ENCODE peak calls at places on chromosomes 2 and 18, in nine cellular contexts. One of them, this sample, is unnamed.
A peak's percentile ranks its signal among the peaks of the same experiment; 100 is the strongest.

GRCh38 chr18:48817021-48817461 is 133.7 kb downstream of the SMAD7 start:
- DNase-seq in cardiac fibroblast: no peak
- DNase-seq in AG10803: no peak
- DNase-seq in upper lobe of right lung: peak; percentile 28
- DNase-seq in foreskin fibroblast: no peak
- DNase-seq in prostate gland: no peak
- DNase-seq in astrocyte of the cerebellum: no peak
- DNase-seq in tibial nerve: no peak
- DNase-seq in cardiac muscle cell: no peak
- DNase-seq in this sample: no peak

GRCh38 chr2:161273038-161273760 is 35.0 kb upstream of the PSMD14 start:
- DNase-seq in cardiac muscle cell: peak; percentile 75
- DNase-seq in AG10803: peak; percentile 63
- DNase-seq in foreskin fibroblast: peak; percentile 80
- DNase-seq in prostate gland: peak; percentile 17
- DNase-seq in tibial nerve: peak; percentile 85
- DNase-seq in astrocyte of the cerebellum: peak; percentile 59
- DNase-seq in cardiac fibroblast: peak; percentile 79
- DNase-seq in upper lobe of right lung: no peak
- DNase-seq in this sample: peak; percentile 76

GRCh38 chr2:234950435-234950729 is 1.4 kb upstream of the SH3BP4 start:
- DNase-seq in tibial nerve: no peak
- DNase-seq in AG10803: no peak
- DNase-seq in cardiac fibroblast: no peak
- DNase-seq in foreskin fibroblast: no peak
- DNase-seq in prostate gland: no peak
- DNase-seq in upper lobe of right lung: no peak
- DNase-seq in astrocyte of the cerebellum: no peak
- DNase-seq in cardiac muscle cell: no peak
- DNase-seq in this sample: no peak

GRCh38 chr2:172223601-172224054 is 120.9 kb upstream of the DLX2 start:
- DNase-seq in cardiac fibroblast: no peak
- DNase-seq in AG10803: no peak
- DNase-seq in cardiac muscle cell: no peak
- DNase-seq in prostate gland: no peak
- DNase-seq in tibial nerve: no peak
- DNase-seq in astrocyte of the cerebellum: no peak
- DNase-seq in foreskin fibroblast: no peak
- DNase-seq in upper lobe of right lung: no peak
- DNase-seq in this sample: no peak

GRCh38 chr2:208101716-208102631 is 22.4 kb downstream of the CRYGD start:
- DNase-seq in AG10803: peak; percentile 31
- DNase-seq in tibial nerve: no peak
- DNase-seq in cardiac muscle cell: no peak
- DNase-seq in prostate gland: no peak
- DNase-seq in cardiac fibroblast: peak; percentile 48
- DNase-seq in foreskin fibroblast: peak; percentile 42
- DNase-seq in upper lobe of right lung: no peak
- DNase-seq in astrocyte of the cerebellum: peak; percentile 16
- DNase-seq in this sample: peak; percentile 48

GRCh38 chr2:70258532-70258875 is 567 bp downstream of the PCYOX1 start:
- DNase-seq in cardiac muscle cell: peak; percentile 56
- DNase-seq in cardiac fibroblast: peak; percentile 72
- DNase-seq in prostate gland: peak; percentile 38
- DNase-seq in astrocyte of the cerebellum: no peak
- DNase-seq in foreskin fibroblast: peak; percentile 69
- DNase-seq in tibial nerve: peak; percentile 61
- DNase-seq in AG10803: peak; percentile 35
- DNase-seq in upper lobe of right lung: peak; percentile 83
- DNase-seq in this sample: no peak

GRCh38 chr2:14234911-14235310 is 397.6 kb upstream of the LRATD1 start:
- DNase-seq in prostate gland: no peak
- DNase-seq in cardiac fibroblast: no peak
- DNase-seq in AG10803: peak; percentile 8
- DNase-seq in tibial nerve: no peak
- DNase-seq in foreskin fibroblast: no peak
- DNase-seq in cardiac muscle cell: no peak
- DNase-seq in astrocyte of the cerebellum: no peak
- DNase-seq in upper lobe of right lung: no peak
- DNase-seq in this sample: no peak

GRCh38 chr2:120536141-120536540 is 190.2 kb downstream of the INHBB start:
- DNase-seq in cardiac muscle cell: no peak
- DNase-seq in foreskin fibroblast: no peak
- DNase-seq in upper lobe of right lung: no peak
- DNase-seq in AG10803: no peak
- DNase-seq in tibial nerve: no peak
- DNase-seq in cardiac fibroblast: no peak
- DNase-seq in astrocyte of the cerebellum: no peak
- DNase-seq in prostate gland: no peak
- DNase-seq in this sample: no peak

DNA sequence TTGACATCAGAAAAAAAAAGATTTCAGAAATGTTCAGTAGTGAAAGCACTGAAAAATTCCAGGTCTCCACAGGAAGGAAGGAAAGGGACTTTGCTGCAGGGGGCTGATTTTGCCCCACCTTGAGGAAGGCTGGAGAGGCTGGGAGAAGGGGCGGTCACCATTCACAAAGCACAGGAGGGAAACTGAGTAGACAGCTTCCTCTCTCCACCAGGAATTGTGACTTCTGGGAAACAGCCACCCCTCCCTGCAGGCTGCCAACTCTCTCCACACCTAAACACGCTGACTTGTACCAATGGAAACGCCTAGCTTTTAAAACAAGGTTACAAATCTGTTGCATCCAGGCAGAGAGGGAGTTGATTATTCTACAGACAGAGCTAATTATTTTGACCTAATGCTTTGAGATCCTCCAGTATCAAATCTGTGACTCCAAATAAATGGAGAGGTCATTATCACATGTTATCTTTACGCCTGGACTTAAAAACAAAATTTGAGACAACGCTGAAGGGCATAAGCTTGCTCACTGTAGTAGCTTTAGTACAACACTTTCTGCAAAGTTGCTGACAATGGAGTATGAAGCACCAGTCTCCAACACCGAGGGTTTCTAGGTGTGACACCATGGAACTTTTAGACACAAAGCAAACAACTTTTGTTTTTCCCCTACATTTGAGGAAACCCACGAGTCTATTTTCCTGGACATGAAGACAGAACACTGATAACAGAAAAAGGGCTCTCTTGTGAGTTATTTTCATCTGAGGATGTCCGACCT is 42.7 kb downstream of the EPHA4 start:
- DNase-seq in prostate gland: no peak
- DNase-seq in AG10803: no peak
- DNase-seq in astrocyte of the cerebellum: no peak
- DNase-seq in cardiac muscle cell: no peak
- DNase-seq in upper lobe of right lung: no peak
- DNase-seq in foreskin fibroblast: no peak
- DNase-seq in tibial nerve: no peak
- DNase-seq in cardiac fibroblast: no peak
- DNase-seq in this sample: peak; percentile 8
- H3K4me3 ChIP-seq in prostate gland: no peak overlapping the region
- H3K4me3 ChIP-seq in AG10803: no peak overlapping the region
- H3K4me3 ChIP-seq in astrocyte of the cerebellum: no peak overlapping the region
- H3K4me3 ChIP-seq in cardiac muscle cell: no peak overlapping the region
- H3K4me3 ChIP-seq in upper lobe of right lung: no peak overlapping the region
- H3K4me3 ChIP-seq in foreskin fibroblast: no peak overlapping the region
- H3K4me3 ChIP-seq in tibial nerve: no peak overlapping the region
- H3K4me3 ChIP-seq in cardiac fibroblast: no peak overlapping the region
- H3K4me3 ChIP-seq in this sample: no peak overlapping the region

GRCh38 chr2:61854435-61855177 is 746 bp upstream of the FAM161A start:
- DNase-seq in foreskin fibroblast: peak; percentile 97
- DNase-seq in cardiac fibroblast: peak; percentile 98
- DNase-seq in astrocyte of the cerebellum: peak; percentile 95
- DNase-seq in upper lobe of right lung: peak; percentile 88
- DNase-seq in tibial nerve: peak; percentile 88
- DNase-seq in AG10803: peak; percentile 95
- DNase-seq in cardiac muscle cell: peak; percentile 97
- DNase-seq in prostate gland: peak; percentile 96
- DNase-seq in this sample: peak; percentile 96
- TF ChIP-seq CTCF in foreskin fibroblast: no peak
- TF ChIP-seq CTCF in cardiac fibroblast: no peak
- TF ChIP-seq CTCF in astrocyte of the cerebellum: no peak
- TF ChIP-seq CTCF in upper lobe of right lung: no peak
- TF ChIP-seq CTCF in tibial nerve: no peak
- TF ChIP-seq CTCF in AG10803: no peak
- TF ChIP-seq CTCF in cardiac muscle cell: no peak
- TF ChIP-seq CTCF in prostate gland: peak; percentile 24
- TF ChIP-seq CTCF in this sample: no peak

DNA sequence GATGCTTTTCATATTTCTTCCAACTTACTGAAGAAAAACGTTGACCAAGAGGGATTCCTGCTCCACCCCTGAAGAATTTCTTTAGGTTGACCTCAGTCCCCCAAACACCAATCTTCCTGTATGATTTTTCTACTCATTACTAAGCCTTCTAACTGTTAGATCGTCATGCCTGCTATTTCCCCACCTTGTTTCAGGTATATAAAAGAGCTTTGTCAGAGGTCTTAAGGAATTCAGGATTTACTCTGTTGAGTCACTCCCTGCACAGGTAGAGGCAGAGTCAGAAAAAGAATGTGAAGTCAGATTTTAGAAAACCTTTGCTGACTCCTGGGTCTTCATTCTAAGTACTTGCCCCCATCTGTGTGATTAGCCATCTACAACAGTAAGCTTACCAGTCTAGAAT is 83.8 kb upstream of the NOSTRIN start:
- DNase-seq in foreskin fibroblast: no peak
- DNase-seq in astrocyte of the cerebellum: no peak
- DNase-seq in cardiac muscle cell: no peak
- DNase-seq in prostate gland: no peak
- DNase-seq in AG10803: no peak
- DNase-seq in cardiac fibroblast: no peak
- DNase-seq in upper lobe of right lung: no peak
- DNase-seq in tibial nerve: no peak
- DNase-seq in this sample: no peak
- H3K4me3 ChIP-seq in foreskin fibroblast: no peak overlapping the region
- H3K4me3 ChIP-seq in astrocyte of the cerebellum: no peak overlapping the region
- H3K4me3 ChIP-seq in cardiac muscle cell: no peak overlapping the region
- H3K4me3 ChIP-seq in prostate gland: no peak overlapping the region
- H3K4me3 ChIP-seq in AG10803: no peak overlapping the region
- H3K4me3 ChIP-seq in cardiac fibroblast: no peak overlapping the region
- H3K4me3 ChIP-seq in upper lobe of right lung: no peak overlapping the region
- H3K4me3 ChIP-seq in tibial nerve: no peak overlapping the region
- H3K4me3 ChIP-seq in this sample: no peak overlapping the region

GRCh38 chr18:3666526-3667254 is 216.7 kb downstream of the TGIF1 start:
- DNase-seq in cardiac fibroblast: no peak
- DNase-seq in astrocyte of the cerebellum: no peak
- DNase-seq in upper lobe of right lung: no peak
- DNase-seq in tibial nerve: no peak
- DNase-seq in prostate gland: no peak
- DNase-seq in AG10803: no peak
- DNase-seq in foreskin fibroblast: no peak
- DNase-seq in cardiac muscle cell: no peak
- DNase-seq in this sample: no peak
- TF ChIP-seq CTCF in cardiac fibroblast: no peak
- TF ChIP-seq CTCF in astrocyte of the cerebellum: no peak
- TF ChIP-seq CTCF in upper lobe of right lung: no peak
- TF ChIP-seq CTCF in tibial nerve: no peak
- TF ChIP-seq CTCF in prostate gland: no peak
- TF ChIP-seq CTCF in AG10803: no peak
- TF ChIP-seq CTCF in foreskin fibroblast: no peak
- TF ChIP-seq CTCF in cardiac muscle cell: no peak
- TF ChIP-seq CTCF in this sample: no peak

GRCh38 chr2:197675246-197675645 is at the start of gene RFTN2:
- DNase-seq in tibial nerve: no peak
- DNase-seq in upper lobe of right lung: no peak
- DNase-seq in prostate gland: no peak
- DNase-seq in AG10803: no peak
- DNase-seq in cardiac muscle cell: no peak
- DNase-seq in foreskin fibroblast: peak; percentile 19
- DNase-seq in cardiac fibroblast: no peak
- DNase-seq in astrocyte of the cerebellum: no peak
- DNase-seq in this sample: peak; percentile 68
- H3K4me3 ChIP-seq in tibial nerve: peak within 1 kb of the TSS; percentile 41
- H3K4me3 ChIP-seq in upper lobe of right lung: peak within 1 kb of the TSS; percentile 38
- H3K4me3 ChIP-seq in prostate gland: peak within 1 kb of the TSS; percentile 16
- H3K4me3 ChIP-seq in AG10803: peak within 1 kb of the TSS; percentile 65
- H3K4me3 ChIP-seq in cardiac muscle cell: peak within 1 kb of the TSS; percentile 24
- H3K4me3 ChIP-seq in foreskin fibroblast: peak within 1 kb of the TSS; percentile 54
- H3K4me3 ChIP-seq in cardiac fibroblast: peak within 1 kb of the TSS; percentile 46
- H3K4me3 ChIP-seq in astrocyte of the cerebellum: peak within 1 kb of the TSS; percentile 49
- H3K4me3 ChIP-seq in this sample: peak within 1 kb of the TSS; percentile 62

DNA sequence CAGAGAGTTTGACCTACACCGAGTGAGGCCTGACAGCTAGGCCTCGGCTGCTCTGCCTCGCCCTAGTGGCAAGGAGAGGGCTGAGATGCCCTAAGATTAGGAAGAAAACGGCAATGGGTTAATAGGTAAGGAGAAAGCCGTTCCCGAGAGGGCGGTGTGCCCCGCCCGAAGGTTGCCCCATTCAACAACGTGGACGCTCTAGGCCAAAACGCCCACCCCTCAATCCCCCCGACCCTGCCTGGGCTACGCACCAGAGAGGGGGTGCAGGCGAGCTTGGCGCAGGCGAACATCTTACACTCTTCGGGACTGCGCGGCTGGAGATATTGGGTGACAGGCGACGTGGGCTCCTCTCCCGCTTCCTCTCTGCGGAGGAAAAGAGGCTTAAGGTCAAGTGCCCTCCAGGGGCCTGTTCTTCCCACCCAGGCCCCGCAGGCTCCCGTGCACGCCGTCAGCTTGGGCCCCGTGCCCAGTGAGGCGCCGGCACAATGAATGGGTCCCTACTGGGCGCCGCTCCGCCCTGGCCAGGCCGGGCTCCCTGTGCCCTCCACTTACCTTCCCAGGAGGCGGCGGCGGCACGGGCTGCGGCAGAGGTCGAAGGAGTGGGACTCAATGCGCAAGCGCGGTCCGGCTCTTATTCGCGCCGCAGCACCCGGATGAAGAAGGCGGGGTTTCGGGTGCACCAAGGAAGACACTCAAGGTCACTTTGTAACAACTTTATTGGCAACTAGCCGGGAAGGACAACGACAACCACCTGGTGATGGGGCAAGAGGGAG is at the start of gene ATP5MC3:
- DNase-seq in tibial nerve: peak; percentile 90
- DNase-seq in prostate gland: peak; percentile 90
- DNase-seq in cardiac fibroblast: peak; percentile 96
- DNase-seq in upper lobe of right lung: peak; percentile 98
- DNase-seq in foreskin fibroblast: peak; percentile 98
- DNase-seq in astrocyte of the cerebellum: peak; percentile 78
- DNase-seq in AG10803: peak; percentile 94
- DNase-seq in cardiac muscle cell: peak; percentile 95
- DNase-seq in this sample: peak; percentile 94
- TF ChIP-seq CTCF in tibial nerve: no peak
- TF ChIP-seq CTCF in prostate gland: no peak
- TF ChIP-seq CTCF in cardiac fibroblast: peak; percentile 35
- TF ChIP-seq CTCF in upper lobe of right lung: peak; percentile 8
- TF ChIP-seq CTCF in foreskin fibroblast: no peak
- TF ChIP-seq CTCF in astrocyte of the cerebellum: peak; percentile 28
- TF ChIP-seq CTCF in AG10803: peak; percentile 31
- TF ChIP-seq CTCF in cardiac muscle cell: peak; percentile 22
- TF ChIP-seq CTCF in this sample: peak; percentile 33